ENCODE peak calls at places on chromosomes 5 and 9, in six cellular contexts. S is astrocyte, O is neural progenitor cell, T is PC-9, Z is HFF-Myc, H is A549. A is an unnamed sample.

GRCh38 chr5:39998518-39998917 is 573.7 kb upstream of the DAB2 start:
- DNase-seq in S (no peak), O (no peak), T (no peak), Z (peak), H (no peak), A (no peak)

GRCh38 chr5:19733612-19734495 is 254.1 kb downstream of the CDH18 start:
- DNase-seq in S (no peak), O (no peak), T (no peak), Z (no peak), H (no peak), A (no peak)

GRCh38 chr5:175469916-175470315 is 8.4 kb upstream of the SFXN1 start:
- DNase-seq in S (no peak), O (no peak), T (no peak), Z (no peak), H (no peak), A (no peak)

GRCh38 chr9:137114220-137114612 is 317 bp downstream of the DPP7 start:
- DNase-seq in S (no peak), O (no peak), T (no peak), Z (no peak), H (no peak), A (no peak)

GRCh38 chr9:95099321-95100070 is 218.0 kb downstream of the FANCC start:
- DNase-seq in S (no peak), O (no peak), T (no peak), Z (no peak), H (no peak), A (no peak)

GRCh38 chr9:86721843-86722705 is 225.2 kb downstream of the GAS1 start:
- DNase-seq in S (peak), O (no peak), T (peak), Z (peak), H (no peak), A (no peak)

GRCh38 chr5:132182366-132183040 is 45.1 kb downstream of the P4HA2 start:
- DNase-seq in S (no peak), O (no peak), T (no peak), Z (no peak), H (no peak), A (no peak)

GRCh38 chr9:87886210-87887150 is 3.8 kb downstream of the SPATA31E1 start:
- DNase-seq in S (no peak), O (no peak), T (no peak), Z (no peak), H (no peak), A (no peak)

GRCh38 chr5:74624501-74624900 is 16.0 kb downstream of the ENC1 start:
- DNase-seq in S (peak), O (no peak), T (peak), Z (no peak), H (no peak), A (no peak)

GRCh38 chr9:91930475-91930874 is 19.6 kb downstream of the ROR2 start:
- DNase-seq in S (peak), O (no peak), T (no peak), Z (no peak), H (peak), A (no peak)

GRCh38 chr9:136541709-136542108 is 4.1 kb downstream of the NOTCH1 start:
- DNase-seq in S (no peak), O (no peak), T (no peak), Z (no peak), H (no peak), A (no peak)

GRCh38 chr5:43554497-43554896 is 2.4 kb downstream of the PAIP1 start:
- DNase-seq in S (no peak), O (no peak), T (no peak), Z (no peak), H (no peak), A (no peak)

GRCh38 chr5:43560128-43560527 is 3.3 kb upstream of the PAIP1 start:
- DNase-seq in S (peak), O (no peak), T (peak), Z (peak), H (no peak), A (no peak)

GRCh38 chr5:43556857-43557593 is at the start of gene PAIP1:
- DNase-seq in S (peak), O (peak), T (peak), Z (peak), H (peak), A (peak)

GRCh38 chr5:43553381-43553780 is 3.5 kb downstream of the PAIP1 start:
- DNase-seq in S (peak), O (peak), T (no peak), Z (no peak), H (no peak), A (no peak)

DNA sequence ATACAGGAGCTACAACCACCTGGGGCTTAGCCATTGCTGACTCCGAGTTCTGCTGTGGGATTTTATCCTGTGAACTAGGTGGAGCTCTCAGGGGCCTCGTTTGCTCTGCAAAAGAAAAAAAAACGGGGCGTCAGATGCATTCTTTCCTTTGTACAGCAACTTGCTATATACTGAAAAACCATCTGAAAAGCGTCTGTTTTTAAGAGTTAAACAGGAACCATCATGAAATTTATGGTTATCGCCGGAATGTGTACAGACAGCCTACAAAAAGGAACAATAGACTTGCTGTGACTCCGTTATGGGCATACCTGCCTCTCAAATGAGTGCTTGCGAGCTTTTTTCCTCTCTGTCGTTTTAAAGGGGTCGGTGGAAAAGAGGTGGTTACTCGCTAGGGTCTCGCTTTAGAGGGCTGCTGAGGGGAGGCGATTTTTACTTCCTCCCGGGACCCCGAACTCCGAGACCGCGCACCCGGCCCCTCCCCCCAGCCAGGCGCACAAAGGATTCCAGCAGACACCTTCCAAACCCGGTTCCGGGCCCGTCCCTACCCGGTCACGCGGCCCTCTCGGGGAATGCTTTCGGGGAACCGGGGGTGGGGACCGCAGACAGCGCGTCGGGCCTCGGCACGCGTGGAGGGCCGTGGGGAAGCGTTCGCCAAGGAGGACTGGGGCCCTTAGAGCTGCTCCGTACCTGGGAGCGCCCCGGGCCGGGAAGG is 826 bp downstream of the PAIP1 start:
- DNase-seq in S (peak), O (peak), T (peak), Z (no peak), H (peak), A (no peak)
- TF ChIP-seq CTCF in S (no peak), O (no peak), T (no peak), Z (no peak), H (no peak), A (peak)

DNA sequence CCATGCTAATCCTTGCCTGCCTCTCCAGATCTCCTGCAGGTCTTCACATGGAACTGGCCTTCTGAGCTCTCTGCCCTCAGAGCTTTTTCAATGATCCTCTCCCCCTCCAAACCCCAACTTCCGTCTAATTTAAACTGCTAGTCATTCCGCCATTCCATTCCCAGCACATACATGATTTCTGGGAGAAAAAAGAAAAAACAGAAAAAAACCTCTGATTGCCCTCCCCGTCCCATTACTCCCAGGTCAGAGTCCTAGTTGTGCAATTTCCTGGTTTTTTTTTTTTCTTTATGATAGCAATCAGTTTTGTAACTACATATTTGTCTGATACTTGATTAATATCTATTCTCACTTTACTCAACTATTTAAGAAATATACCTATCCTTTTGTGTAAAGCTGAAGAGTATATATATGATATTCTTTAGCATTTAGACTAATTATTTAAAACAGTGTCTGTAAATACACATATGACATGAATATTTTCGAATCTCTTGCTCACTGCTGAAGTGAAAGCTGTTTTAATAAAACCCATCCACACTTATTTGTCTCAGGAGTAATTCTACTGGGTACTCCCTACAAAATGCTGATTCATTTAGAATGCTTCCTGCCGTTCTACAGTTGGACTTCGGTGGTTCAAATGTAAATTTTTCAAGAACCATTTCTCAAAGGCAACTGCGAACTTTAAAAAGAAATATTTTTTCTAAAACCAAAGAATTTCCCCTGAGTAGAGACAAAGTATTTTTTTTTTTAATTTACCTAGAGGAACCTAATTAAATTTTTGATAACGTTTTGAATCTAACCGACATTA is 1.5 kb downstream of the HINT1 start:
- DNase-seq in S (peak), O (peak), T (no peak), Z (no peak), H (peak), A (no peak)
- H3K4me3 ChIP-seq in S (peak), O (peak), T (peak), Z (peak), H (peak), A (peak)

DNA sequence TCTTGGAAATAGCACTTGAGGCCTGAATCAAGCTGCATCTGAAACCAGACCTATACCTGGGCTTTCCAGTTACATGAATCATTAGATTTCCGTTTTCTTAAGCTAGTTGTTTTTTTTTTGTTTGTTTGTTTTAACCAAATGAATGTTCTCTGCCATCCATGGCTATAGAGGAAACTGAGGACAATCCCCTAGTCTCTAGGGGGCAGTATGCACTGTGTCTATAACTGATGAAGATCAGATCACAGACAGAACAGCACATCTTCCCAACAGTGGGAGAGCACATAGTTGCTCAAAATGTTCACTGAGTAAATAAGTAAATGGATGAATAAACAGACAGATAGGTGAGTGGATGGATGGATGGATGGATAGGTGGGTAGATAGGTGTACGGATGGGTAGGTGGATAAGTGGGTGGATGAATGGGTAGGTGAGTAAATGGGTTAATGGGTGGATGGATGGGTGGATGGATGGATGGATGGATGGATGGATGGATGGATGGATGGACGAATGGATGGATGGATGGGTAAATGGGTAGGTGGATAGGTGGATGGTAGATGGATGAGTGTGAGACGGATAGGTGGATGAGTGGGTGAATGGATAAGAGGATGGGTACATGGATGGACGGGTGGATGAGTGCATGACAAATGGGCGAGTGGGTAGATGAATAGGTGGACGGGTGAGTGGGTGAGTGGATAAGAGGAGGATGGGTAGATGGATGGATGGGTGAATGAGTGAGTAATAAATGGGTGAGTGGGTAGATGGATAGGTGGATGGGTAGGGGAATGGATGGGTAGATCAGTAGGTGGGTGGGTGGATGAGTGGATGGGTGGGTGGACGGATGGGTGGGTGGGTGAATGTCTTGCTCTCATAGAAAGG is 179.1 kb downstream of the FGF18 start:
- DNase-seq in S (no peak), O (no peak), T (no peak), Z (no peak), H (no peak), A (no peak)
- TF ChIP-seq CTCF in S (no peak), O (peak), T (no peak), Z (peak), H (no peak), A (no peak)

GRCh38 chr5:16735092-16735970 is 118.5 kb upstream of the RETREG1 start:
- DNase-seq in S (no peak), O (no peak), T (no peak), Z (no peak), H (no peak), A (no peak)

GRCh38 chr5:16737173-16737572 is 120.4 kb upstream of the RETREG1 start:
- DNase-seq in S (no peak), O (peak), T (no peak), Z (no peak), H (no peak), A (no peak)

GRCh38 chr5:16733597-16733996 is 116.8 kb upstream of the RETREG1 start:
- DNase-seq in S (no peak), O (peak), T (no peak), Z (no peak), H (no peak), A (no peak)

GRCh38 chr5:16737620-16738364 is 121.0 kb upstream of the RETREG1 start:
- DNase-seq in S (no peak), O (peak), T (peak), Z (no peak), H (no peak), A (no peak)

DNA sequence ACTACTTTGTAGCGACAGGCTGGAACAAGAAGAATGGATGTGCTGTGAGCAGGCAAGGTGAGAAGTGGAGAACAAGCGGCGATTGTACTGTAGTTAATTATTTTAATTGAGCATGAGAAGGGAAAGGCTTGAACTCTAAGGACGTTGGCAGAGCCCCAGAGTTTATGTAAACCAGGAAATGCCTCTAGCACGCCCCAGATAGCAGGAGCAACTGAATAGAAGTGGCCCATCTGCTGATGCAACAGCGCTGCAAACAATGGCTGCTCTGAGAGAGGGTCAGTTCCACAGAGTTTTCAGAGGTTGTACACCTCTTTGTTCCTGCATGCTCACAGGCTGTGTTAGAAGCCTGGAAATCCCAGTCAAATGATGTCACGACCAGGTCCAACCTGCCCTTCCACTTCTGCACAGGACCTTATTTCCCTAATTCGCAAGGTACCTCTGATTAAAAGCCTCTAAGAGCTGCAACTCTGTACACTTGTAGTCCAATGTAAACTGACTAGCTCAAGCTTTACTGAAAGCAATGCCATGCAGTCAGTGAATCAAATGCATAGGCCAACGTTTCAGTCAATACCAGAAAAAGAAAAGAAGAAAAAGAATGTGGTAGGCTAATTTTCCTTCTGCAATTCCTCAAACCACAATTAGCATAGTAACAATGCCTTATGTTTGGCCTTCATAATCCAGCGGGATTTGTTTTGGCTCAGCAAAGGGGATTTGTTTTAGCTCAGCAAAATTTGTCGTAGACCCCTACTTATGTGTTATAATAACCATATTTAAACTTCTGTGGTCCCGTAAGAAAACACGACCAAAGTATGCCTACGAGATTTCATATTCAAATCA is 119.6 kb upstream of the RETREG1 start:
- DNase-seq in S (peak), O (peak), T (peak), Z (no peak), H (no peak), A (peak)
- H3K4me3 ChIP-seq in S (no peak), O (peak), T (peak), Z (no peak), H (no peak), A (no peak)